ENCODE peak calls at places on chromosomes 3 and 15, in four cellular contexts. One of them, this sample, is unnamed.

GRCh38 chr3:58989173-58989572 is 60.7 kb downstream of the CFAP20DC start:
- DNase-seq in heart left ventricle: no peak
- DNase-seq in fibroblast of the aortic adventitia: peak
- DNase-seq in right atrium auricular region: no peak
- DNase-seq in this sample: peak

GRCh38 chr15:93982226-93982641 is 249.1 kb upstream of the MCTP2 start:
- DNase-seq in right atrium auricular region: no peak
- DNase-seq in heart left ventricle: peak
- DNase-seq in fibroblast of the aortic adventitia: peak
- DNase-seq in this sample: no peak

GRCh38 chr3:45612138-45612537 is 17.6 kb downstream of the LIMD1 start:
- DNase-seq in right atrium auricular region: no peak
- DNase-seq in heart left ventricle: no peak
- DNase-seq in fibroblast of the aortic adventitia: no peak
- DNase-seq in this sample: no peak

GRCh38 chr3:18946524-18946923 is 201.8 kb upstream of the KCNH8 start:
- DNase-seq in right atrium auricular region: no peak
- DNase-seq in heart left ventricle: no peak
- DNase-seq in fibroblast of the aortic adventitia: no peak
- DNase-seq in this sample: no peak

GRCh38 chr15:98413973-98414546 is 234.3 kb upstream of the IGF1R start:
- DNase-seq in right atrium auricular region: peak
- DNase-seq in fibroblast of the aortic adventitia: no peak
- DNase-seq in heart left ventricle: peak
- DNase-seq in this sample: no peak

GRCh38 chr15:71066983-71067382 is 48.3 kb upstream of the THSD4 start:
- DNase-seq in fibroblast of the aortic adventitia: peak
- DNase-seq in heart left ventricle: no peak
- DNase-seq in right atrium auricular region: no peak
- DNase-seq in this sample: peak

GRCh38 chr3:38823186-38823585 is 7.2 kb upstream of the SCN10A start:
- DNase-seq in right atrium auricular region: no peak
- DNase-seq in fibroblast of the aortic adventitia: no peak
- DNase-seq in heart left ventricle: no peak
- DNase-seq in this sample: no peak

GRCh38 chr3:180619723-180620122 is 17.8 kb downstream of the TTC14 start:
- DNase-seq in heart left ventricle: no peak
- DNase-seq in right atrium auricular region: no peak
- DNase-seq in fibroblast of the aortic adventitia: no peak
- DNase-seq in this sample: peak

GRCh38 chr3:148518520-148518919 is 179.2 kb upstream of the AGTR1 start:
- DNase-seq in right atrium auricular region: no peak
- DNase-seq in fibroblast of the aortic adventitia: no peak
- DNase-seq in heart left ventricle: no peak
- DNase-seq in this sample: no peak

GRCh38 chr15:76866716-76867321 is 38.3 kb downstream of the SCAPER start:
- DNase-seq in heart left ventricle: no peak
- DNase-seq in right atrium auricular region: no peak
- DNase-seq in fibroblast of the aortic adventitia: peak
- DNase-seq in this sample: peak

GRCh38 chr3:138125548-138126221 is 6.5 kb downstream of the A4GNT start:
- DNase-seq in fibroblast of the aortic adventitia: peak
- DNase-seq in heart left ventricle: peak
- DNase-seq in right atrium auricular region: no peak
- DNase-seq in this sample: peak

GRCh38 chr3:120157113-120157512 is 62.9 kb upstream of the GSK3B start:
- DNase-seq in right atrium auricular region: no peak
- DNase-seq in fibroblast of the aortic adventitia: no peak
- DNase-seq in heart left ventricle: no peak
- DNase-seq in this sample: no peak

GRCh38 chr3:13352621-13353131 is 67.4 kb downstream of the NUP210 start:
- DNase-seq in fibroblast of the aortic adventitia: no peak
- DNase-seq in heart left ventricle: no peak
- DNase-seq in right atrium auricular region: no peak
- DNase-seq in this sample: peak

GRCh38 chr15:100973351-100974034 is 54.3 kb downstream of the LRRK1 start:
- DNase-seq in heart left ventricle: no peak
- DNase-seq in right atrium auricular region: no peak
- DNase-seq in fibroblast of the aortic adventitia: no peak
- DNase-seq in this sample: no peak
- H3K4me3 ChIP-seq in heart left ventricle: no peak
- H3K4me3 ChIP-seq in right atrium auricular region: no peak
- H3K4me3 ChIP-seq in fibroblast of the aortic adventitia: no peak
- H3K4me3 ChIP-seq in this sample: peak

GRCh38 chr3:152323834-152324233 is 55.1 kb downstream of the MBNL1 start:
- DNase-seq in fibroblast of the aortic adventitia: no peak
- DNase-seq in heart left ventricle: no peak
- DNase-seq in right atrium auricular region: no peak
- DNase-seq in this sample: no peak

GRCh38 chr3:152321806-152322377 is 53.2 kb downstream of the MBNL1 start:
- DNase-seq in fibroblast of the aortic adventitia: no peak
- DNase-seq in heart left ventricle: no peak
- DNase-seq in right atrium auricular region: no peak
- DNase-seq in this sample: no peak

GRCh38 chr3:152325136-152325535 is 56.4 kb downstream of the MBNL1 start:
- DNase-seq in right atrium auricular region: no peak
- DNase-seq in heart left ventricle: no peak
- DNase-seq in fibroblast of the aortic adventitia: no peak
- DNase-seq in this sample: no peak

GRCh38 chr3:152321321-152321720 is 52.6 kb downstream of the MBNL1 start:
- DNase-seq in heart left ventricle: no peak
- DNase-seq in fibroblast of the aortic adventitia: no peak
- DNase-seq in right atrium auricular region: no peak
- DNase-seq in this sample: no peak

GRCh38 chr3:152322756-152323155 is 54.0 kb downstream of the MBNL1 start:
- DNase-seq in fibroblast of the aortic adventitia: peak
- DNase-seq in right atrium auricular region: no peak
- DNase-seq in heart left ventricle: no peak
- DNase-seq in this sample: peak
- TF ChIP-seq CTCF in fibroblast of the aortic adventitia: no peak
- TF ChIP-seq CTCF in right atrium auricular region: no peak
- TF ChIP-seq CTCF in heart left ventricle: no peak
- TF ChIP-seq CTCF in this sample: no peak

GRCh38 chr3:23804441-23805227 is 1.1 kb upstream of the UBE2E1 start:
- DNase-seq in right atrium auricular region: no peak
- DNase-seq in fibroblast of the aortic adventitia: no peak
- DNase-seq in heart left ventricle: no peak
- DNase-seq in this sample: no peak
- H3K4me3 ChIP-seq in right atrium auricular region: no peak
- H3K4me3 ChIP-seq in fibroblast of the aortic adventitia: no peak
- H3K4me3 ChIP-seq in heart left ventricle: no peak
- H3K4me3 ChIP-seq in this sample: no peak

GRCh38 chr3:33954956-33955355 is 156.5 kb downstream of the PDCD6IP start:
- DNase-seq in right atrium auricular region: no peak
- DNase-seq in heart left ventricle: no peak
- DNase-seq in fibroblast of the aortic adventitia: peak
- DNase-seq in this sample: no peak
- TF ChIP-seq CTCF in right atrium auricular region: no peak
- TF ChIP-seq CTCF in heart left ventricle: no peak
- TF ChIP-seq CTCF in fibroblast of the aortic adventitia: no peak
- TF ChIP-seq CTCF in this sample: no peak

DNA sequence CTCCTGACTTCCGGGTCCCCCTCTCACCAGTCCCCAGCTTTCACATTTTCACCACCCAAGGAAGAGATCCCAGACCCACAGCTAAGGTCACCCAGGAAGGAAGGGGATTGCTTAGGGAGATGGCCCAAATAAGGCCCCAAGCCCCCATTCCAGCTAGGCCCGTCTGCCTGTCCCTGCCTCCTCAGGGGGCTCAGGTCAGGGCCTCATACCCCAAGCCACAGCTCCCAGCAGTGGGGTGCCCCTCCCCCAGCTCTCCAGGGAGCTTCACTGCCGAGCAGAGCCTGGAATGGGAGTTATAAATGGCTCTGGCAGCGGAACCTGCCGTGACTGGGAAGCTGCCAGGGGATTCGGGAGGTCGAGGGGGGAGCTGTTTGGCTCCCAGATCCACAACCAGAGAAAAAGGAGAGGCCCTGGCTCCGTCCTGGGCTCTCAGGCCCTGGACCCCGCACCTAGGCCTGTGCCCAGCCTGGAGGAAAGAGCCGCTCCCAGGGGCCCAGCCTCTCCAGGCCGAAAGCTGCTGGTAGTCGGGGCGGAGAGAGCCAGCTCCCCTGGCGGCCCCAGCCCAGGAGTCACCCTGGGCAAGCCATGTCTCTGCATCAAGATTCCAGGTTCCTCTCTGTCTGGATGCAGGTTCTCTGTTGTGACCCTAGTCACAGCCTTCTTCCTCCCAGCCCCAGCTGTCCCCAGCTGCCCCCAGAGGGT is 550 bp downstream of the CCDC9B start:
- DNase-seq in fibroblast of the aortic adventitia: peak
- DNase-seq in heart left ventricle: peak
- DNase-seq in right atrium auricular region: peak
- DNase-seq in this sample: peak
- H3K4me3 ChIP-seq in fibroblast of the aortic adventitia: peak
- H3K4me3 ChIP-seq in heart left ventricle: peak
- H3K4me3 ChIP-seq in right atrium auricular region: peak
- H3K4me3 ChIP-seq in this sample: peak